ENCODE peak calls at places on chromosomes 12 and 14, in six cellular contexts. One of them, this sample, is unnamed. For H3K4me1, the result is how much of the 10 kb centered on the place peaks cover.

GRCh38 chr12:130127909-130128763 is 34.1 kb upstream of the FZD10 start:
- DNase-seq in heart right ventricle: peak
- DNase-seq in CD8-positive, alpha-beta memory T cell: no peak
- DNase-seq in esophagus squamous epithelium: no peak
- DNase-seq in osteoblast: no peak
- DNase-seq in CD8-positive, alpha-beta T cell: no peak
- DNase-seq in this sample: no peak

GRCh38 chr12:67263416-67263960 is 5.7 kb upstream of the CAND1 start:
- DNase-seq in osteoblast: no peak
- DNase-seq in CD8-positive, alpha-beta T cell: no peak
- DNase-seq in heart right ventricle: no peak
- DNase-seq in CD8-positive, alpha-beta memory T cell: no peak
- DNase-seq in esophagus squamous epithelium: no peak
- DNase-seq in this sample: no peak

GRCh38 chr14:65044596-65044959 is 57.7 kb downstream of the MAX start:
- DNase-seq in CD8-positive, alpha-beta memory T cell: no peak
- DNase-seq in esophagus squamous epithelium: no peak
- DNase-seq in heart right ventricle: no peak
- DNase-seq in osteoblast: no peak
- DNase-seq in CD8-positive, alpha-beta T cell: no peak
- DNase-seq in this sample: no peak

GRCh38 chr14:39946796-39947195 is 514.6 kb upstream of the FBXO33 start:
- DNase-seq in heart right ventricle: no peak
- DNase-seq in CD8-positive, alpha-beta T cell: no peak
- DNase-seq in esophagus squamous epithelium: no peak
- DNase-seq in osteoblast: no peak
- DNase-seq in CD8-positive, alpha-beta memory T cell: no peak
- DNase-seq in this sample: no peak

GRCh38 chr14:58501214-58501816 is 73.8 kb downstream of the KIAA0586 start:
- DNase-seq in CD8-positive, alpha-beta memory T cell: no peak
- DNase-seq in heart right ventricle: no peak
- DNase-seq in CD8-positive, alpha-beta T cell: no peak
- DNase-seq in esophagus squamous epithelium: no peak
- DNase-seq in osteoblast: peak
- DNase-seq in this sample: no peak

GRCh38 chr12:103836345-103836744 is 4.7 kb downstream of the NT5DC3 start:
- DNase-seq in osteoblast: no peak
- DNase-seq in CD8-positive, alpha-beta T cell: no peak
- DNase-seq in CD8-positive, alpha-beta memory T cell: no peak
- DNase-seq in esophagus squamous epithelium: no peak
- DNase-seq in heart right ventricle: no peak
- DNase-seq in this sample: no peak

GRCh38 chr12:93653712-93654111 is 23.5 kb upstream of the CRADD start:
- DNase-seq in CD8-positive, alpha-beta memory T cell: no peak
- DNase-seq in heart right ventricle: no peak
- DNase-seq in esophagus squamous epithelium: no peak
- DNase-seq in osteoblast: no peak
- DNase-seq in CD8-positive, alpha-beta T cell: no peak
- DNase-seq in this sample: no peak

GRCh38 chr14:62056789-62057188 is 294.6 kb downstream of the SNAPC1 start:
- DNase-seq in esophagus squamous epithelium: no peak
- DNase-seq in heart right ventricle: no peak
- DNase-seq in CD8-positive, alpha-beta memory T cell: no peak
- DNase-seq in osteoblast: peak
- DNase-seq in CD8-positive, alpha-beta T cell: no peak
- DNase-seq in this sample: no peak

GRCh38 chr14:80447396-80447795 is 236.1 kb upstream of the DIO2 start:
- DNase-seq in osteoblast: no peak
- DNase-seq in CD8-positive, alpha-beta memory T cell: no peak
- DNase-seq in heart right ventricle: no peak
- DNase-seq in esophagus squamous epithelium: no peak
- DNase-seq in CD8-positive, alpha-beta T cell: no peak
- DNase-seq in this sample: no peak

GRCh38 chr12:1638167-1638566 is 9.1 kb downstream of the WNT5B start:
- DNase-seq in esophagus squamous epithelium: no peak
- DNase-seq in heart right ventricle: no peak
- DNase-seq in CD8-positive, alpha-beta memory T cell: no peak
- DNase-seq in osteoblast: peak
- DNase-seq in CD8-positive, alpha-beta T cell: no peak
- DNase-seq in this sample: no peak

GRCh38 chr14:81366259-81366658 is 33.9 kb downstream of the STON2 start:
- DNase-seq in CD8-positive, alpha-beta memory T cell: no peak
- DNase-seq in osteoblast: peak
- DNase-seq in CD8-positive, alpha-beta T cell: no peak
- DNase-seq in esophagus squamous epithelium: no peak
- DNase-seq in heart right ventricle: no peak
- DNase-seq in this sample: no peak

GRCh38 chr12:124632510-124632909 is 65.1 kb upstream of the NCOR2 start:
- DNase-seq in heart right ventricle: no peak
- DNase-seq in osteoblast: no peak
- DNase-seq in CD8-positive, alpha-beta T cell: no peak
- DNase-seq in CD8-positive, alpha-beta memory T cell: no peak
- DNase-seq in esophagus squamous epithelium: no peak
- DNase-seq in this sample: no peak

GRCh38 chr12:32110942-32111341 is 4.3 kb downstream of the BICD1 start:
- DNase-seq in esophagus squamous epithelium: no peak
- DNase-seq in CD8-positive, alpha-beta T cell: no peak
- DNase-seq in osteoblast: no peak
- DNase-seq in CD8-positive, alpha-beta memory T cell: no peak
- DNase-seq in heart right ventricle: no peak
- DNase-seq in this sample: no peak

GRCh38 chr12:104656921-104657320 is 200.2 kb downstream of the CHST11 start:
- DNase-seq in CD8-positive, alpha-beta memory T cell: no peak
- DNase-seq in CD8-positive, alpha-beta T cell: no peak
- DNase-seq in esophagus squamous epithelium: no peak
- DNase-seq in osteoblast: peak
- DNase-seq in heart right ventricle: no peak
- DNase-seq in this sample: no peak

GRCh38 chr14:21711360-21711961 is 37.8 kb upstream of the OR4E1 start:
- DNase-seq in heart right ventricle: no peak
- DNase-seq in CD8-positive, alpha-beta memory T cell: no peak
- DNase-seq in esophagus squamous epithelium: no peak
- DNase-seq in CD8-positive, alpha-beta T cell: peak
- DNase-seq in osteoblast: peak
- DNase-seq in this sample: no peak

GRCh38 chr12:22361785-22362184 is 27.3 kb upstream of the ST8SIA1 start:
- DNase-seq in osteoblast: no peak
- DNase-seq in esophagus squamous epithelium: no peak
- DNase-seq in CD8-positive, alpha-beta memory T cell: no peak
- DNase-seq in heart right ventricle: no peak
- DNase-seq in CD8-positive, alpha-beta T cell: no peak
- DNase-seq in this sample: no peak

GRCh38 chr12:49288412-49288853 is 6.5 kb upstream of the PRPH start:
- DNase-seq in heart right ventricle: no peak
- DNase-seq in esophagus squamous epithelium: no peak
- DNase-seq in osteoblast: no peak
- DNase-seq in CD8-positive, alpha-beta memory T cell: peak
- DNase-seq in CD8-positive, alpha-beta T cell: peak
- DNase-seq in this sample: peak

GRCh38 chr14:72550513-72550912 is 343.4 kb downstream of the DPF3 start:
- DNase-seq in CD8-positive, alpha-beta T cell: no peak
- DNase-seq in esophagus squamous epithelium: no peak
- DNase-seq in heart right ventricle: no peak
- DNase-seq in osteoblast: no peak
- DNase-seq in CD8-positive, alpha-beta memory T cell: no peak
- DNase-seq in this sample: no peak

GRCh38 chr12:57234571-57235011 is 5.1 kb downstream of the SHMT2 start:
- DNase-seq in esophagus squamous epithelium: no peak
- DNase-seq in heart right ventricle: no peak
- DNase-seq in CD8-positive, alpha-beta memory T cell: no peak
- DNase-seq in CD8-positive, alpha-beta T cell: no peak
- DNase-seq in osteoblast: peak
- DNase-seq in this sample: no peak

GRCh38 chr12:57235728-57236131 is 6.2 kb downstream of the SHMT2 start:
- DNase-seq in heart right ventricle: no peak
- DNase-seq in CD8-positive, alpha-beta memory T cell: no peak
- DNase-seq in osteoblast: no peak
- DNase-seq in esophagus squamous epithelium: no peak
- DNase-seq in CD8-positive, alpha-beta T cell: no peak
- DNase-seq in this sample: no peak

GRCh38 chr12:57234233-57234570 is 4.7 kb downstream of the SHMT2 start:
- DNase-seq in CD8-positive, alpha-beta T cell: no peak
- DNase-seq in CD8-positive, alpha-beta memory T cell: no peak
- DNase-seq in esophagus squamous epithelium: no peak
- DNase-seq in heart right ventricle: no peak
- DNase-seq in osteoblast: no peak
- DNase-seq in this sample: no peak

GRCh38 chr12:57236224-57236924 is 6.9 kb downstream of the SHMT2 start:
- DNase-seq in CD8-positive, alpha-beta T cell: no peak
- DNase-seq in esophagus squamous epithelium: no peak
- DNase-seq in CD8-positive, alpha-beta memory T cell: no peak
- DNase-seq in osteoblast: peak
- DNase-seq in heart right ventricle: no peak
- DNase-seq in this sample: no peak

GRCh38 chr12:57235012-57235727 is 5.7 kb downstream of the SHMT2 start:
- DNase-seq in esophagus squamous epithelium: no peak
- DNase-seq in heart right ventricle: peak
- DNase-seq in CD8-positive, alpha-beta memory T cell: no peak
- DNase-seq in osteoblast: peak
- DNase-seq in CD8-positive, alpha-beta T cell: no peak
- DNase-seq in this sample: no peak
- H3K4me1 ChIP-seq in esophagus squamous epithelium: half or more
- H3K4me1 ChIP-seq in heart right ventricle: under half
- H3K4me1 ChIP-seq in CD8-positive, alpha-beta memory T cell: half or more
- H3K4me1 ChIP-seq in osteoblast: half or more
- H3K4me1 ChIP-seq in CD8-positive, alpha-beta T cell: under half
- H3K4me1 ChIP-seq in this sample: under half

DNA sequence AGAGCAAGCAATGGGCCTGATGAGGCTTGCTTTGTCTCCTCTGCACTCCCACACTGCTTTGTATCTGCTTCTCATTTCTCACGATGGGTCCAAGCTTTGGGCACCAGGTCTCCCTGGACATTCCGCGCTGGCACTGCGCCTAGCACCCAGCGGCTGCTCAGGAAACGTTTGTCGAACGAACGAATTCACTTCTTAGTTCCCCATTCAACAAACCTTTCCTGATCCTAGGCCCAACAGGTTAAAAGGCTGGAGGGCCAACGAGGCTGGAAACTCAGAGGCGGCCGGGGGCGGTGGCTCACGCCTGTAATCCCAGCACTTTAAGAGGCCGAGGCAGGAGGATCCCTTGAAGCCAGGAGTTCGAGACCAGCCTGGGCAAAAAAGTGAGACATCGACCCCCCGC is 1.0 kb upstream of the GLRX5 start:
- DNase-seq in CD8-positive, alpha-beta memory T cell: no peak
- DNase-seq in heart right ventricle: no peak
- DNase-seq in osteoblast: no peak
- DNase-seq in esophagus squamous epithelium: no peak
- DNase-seq in CD8-positive, alpha-beta T cell: no peak
- DNase-seq in this sample: no peak
- H3K4me1 ChIP-seq in CD8-positive, alpha-beta memory T cell: under half
- H3K4me1 ChIP-seq in heart right ventricle: half or more
- H3K4me1 ChIP-seq in osteoblast: half or more
- H3K4me1 ChIP-seq in esophagus squamous epithelium: half or more
- H3K4me1 ChIP-seq in CD8-positive, alpha-beta T cell: under half
- H3K4me1 ChIP-seq in this sample: under half

GRCh38 chr14:68364823-68365222 is 428.0 kb downstream of the ZFP36L1 start:
- DNase-seq in heart right ventricle: no peak
- DNase-seq in osteoblast: no peak
- DNase-seq in CD8-positive, alpha-beta memory T cell: no peak
- DNase-seq in CD8-positive, alpha-beta T cell: no peak
- DNase-seq in esophagus squamous epithelium: no peak
- DNase-seq in this sample: no peak

GRCh38 chr14:68363841-68364711 is 428.8 kb downstream of the ZFP36L1 start:
- DNase-seq in CD8-positive, alpha-beta T cell: no peak
- DNase-seq in CD8-positive, alpha-beta memory T cell: no peak
- DNase-seq in osteoblast: peak
- DNase-seq in esophagus squamous epithelium: no peak
- DNase-seq in heart right ventricle: peak
- DNase-seq in this sample: no peak

GRCh38 chr14:68363401-68363800 is 429.5 kb downstream of the ZFP36L1 start:
- DNase-seq in CD8-positive, alpha-beta T cell: no peak
- DNase-seq in osteoblast: no peak
- DNase-seq in CD8-positive, alpha-beta memory T cell: no peak
- DNase-seq in esophagus squamous epithelium: no peak
- DNase-seq in heart right ventricle: no peak
- DNase-seq in this sample: no peak

GRCh38 chr14:68361231-68361630 is 431.6 kb downstream of the ZFP36L1 start:
- DNase-seq in CD8-positive, alpha-beta memory T cell: no peak
- DNase-seq in osteoblast: peak
- DNase-seq in heart right ventricle: no peak
- DNase-seq in CD8-positive, alpha-beta T cell: no peak
- DNase-seq in esophagus squamous epithelium: no peak
- DNase-seq in this sample: no peak

GRCh38 chr14:68362841-68363240 is 430.0 kb downstream of the ZFP36L1 start:
- DNase-seq in CD8-positive, alpha-beta memory T cell: no peak
- DNase-seq in heart right ventricle: no peak
- DNase-seq in osteoblast: no peak
- DNase-seq in esophagus squamous epithelium: no peak
- DNase-seq in CD8-positive, alpha-beta T cell: no peak
- DNase-seq in this sample: no peak
- H3K4me1 ChIP-seq in CD8-positive, alpha-beta memory T cell: under half
- H3K4me1 ChIP-seq in heart right ventricle: under half
- H3K4me1 ChIP-seq in osteoblast: under half
- H3K4me1 ChIP-seq in esophagus squamous epithelium: under half
- H3K4me1 ChIP-seq in CD8-positive, alpha-beta T cell: under half
- H3K4me1 ChIP-seq in this sample: under half

GRCh38 chr14:92564361-92565039 is 50.9 kb downstream of the RIN3 start:
- DNase-seq in heart right ventricle: peak
- DNase-seq in osteoblast: no peak
- DNase-seq in esophagus squamous epithelium: no peak
- DNase-seq in CD8-positive, alpha-beta memory T cell: no peak
- DNase-seq in CD8-positive, alpha-beta T cell: no peak
- DNase-seq in this sample: no peak
- H3K4me1 ChIP-seq in heart right ventricle: under half
- H3K4me1 ChIP-seq in osteoblast: under half
- H3K4me1 ChIP-seq in esophagus squamous epithelium: under half
- H3K4me1 ChIP-seq in CD8-positive, alpha-beta memory T cell: under half
- H3K4me1 ChIP-seq in CD8-positive, alpha-beta T cell: under half
- H3K4me1 ChIP-seq in this sample: under half

GRCh38 chr12:53994268-53994690 is 5.7 kb upstream of the HOXC9 start:
- DNase-seq in osteoblast: peak
- DNase-seq in CD8-positive, alpha-beta T cell: no peak
- DNase-seq in CD8-positive, alpha-beta memory T cell: no peak
- DNase-seq in esophagus squamous epithelium: no peak
- DNase-seq in heart right ventricle: no peak
- DNase-seq in this sample: no peak
- H3K4me1 ChIP-seq in osteoblast: half or more
- H3K4me1 ChIP-seq in CD8-positive, alpha-beta T cell: under half
- H3K4me1 ChIP-seq in CD8-positive, alpha-beta memory T cell: under half
- H3K4me1 ChIP-seq in esophagus squamous epithelium: under half
- H3K4me1 ChIP-seq in heart right ventricle: under half
- H3K4me1 ChIP-seq in this sample: under half

GRCh38 chr12:52543985-52544888 is 8.7 kb downstream of the KRT71 start:
- DNase-seq in CD8-positive, alpha-beta T cell: no peak
- DNase-seq in esophagus squamous epithelium: no peak
- DNase-seq in heart right ventricle: peak
- DNase-seq in CD8-positive, alpha-beta memory T cell: no peak
- DNase-seq in osteoblast: peak
- DNase-seq in this sample: no peak
- H3K4me1 ChIP-seq in CD8-positive, alpha-beta T cell: under half
- H3K4me1 ChIP-seq in esophagus squamous epithelium: half or more
- H3K4me1 ChIP-seq in heart right ventricle: under half
- H3K4me1 ChIP-seq in CD8-positive, alpha-beta memory T cell: under half
- H3K4me1 ChIP-seq in osteoblast: under half
- H3K4me1 ChIP-seq in this sample: under half

GRCh38 chr14:69648480-69649414 is 37.4 kb downstream of the SUSD6 start:
- DNase-seq in CD8-positive, alpha-beta memory T cell: no peak
- DNase-seq in esophagus squamous epithelium: no peak
- DNase-seq in heart right ventricle: no peak
- DNase-seq in CD8-positive, alpha-beta T cell: no peak
- DNase-seq in osteoblast: peak
- DNase-seq in this sample: no peak
- H3K4me1 ChIP-seq in CD8-positive, alpha-beta memory T cell: half or more
- H3K4me1 ChIP-seq in esophagus squamous epithelium: half or more
- H3K4me1 ChIP-seq in heart right ventricle: half or more
- H3K4me1 ChIP-seq in CD8-positive, alpha-beta T cell: half or more
- H3K4me1 ChIP-seq in osteoblast: under half
- H3K4me1 ChIP-seq in this sample: under half

GRCh38 chr12:89948266-89949175 is 239.9 kb upstream of the ATP2B1 start:
- DNase-seq in heart right ventricle: no peak
- DNase-seq in esophagus squamous epithelium: no peak
- DNase-seq in CD8-positive, alpha-beta T cell: no peak
- DNase-seq in CD8-positive, alpha-beta memory T cell: no peak
- DNase-seq in osteoblast: no peak
- DNase-seq in this sample: no peak
- H3K4me1 ChIP-seq in heart right ventricle: under half
- H3K4me1 ChIP-seq in esophagus squamous epithelium: half or more
- H3K4me1 ChIP-seq in CD8-positive, alpha-beta T cell: under half
- H3K4me1 ChIP-seq in CD8-positive, alpha-beta memory T cell: under half
- H3K4me1 ChIP-seq in osteoblast: under half
- H3K4me1 ChIP-seq in this sample: under half

This sample was measured in effector memory CD4-positive, alpha-beta T cell.